ENCODE peak calls at places on chromosomes 1 and 21, in seven cellular contexts. M is astrocyte of the cerebellum; F is ELR; N is activated T-helper 2 cell treated with anti-CD3 and anti-CD28 coated beads, Interferon-gamma antibody, Interleukin-2, Interleukin-4, amounts not matched to agents 10 μg/mL and 5 μg/mL and 100 μg/mL, durations not matched to agents 14 hours and 24 hours and 36 hours; E is hippocampal formation; S is posterior vena cava; D is GF-D8. B is an unnamed sample.

GRCh38 chr21:41947596-41948403 is 6.0 kb downstream of the C2CD2 start:
- DNase-seq in F (peak), D (no peak), N (no peak), M (no peak), E (peak), S (peak), B (peak)

GRCh38 chr1:199081739-199082138 is 442.9 kb downstream of the PTPRC start:
- DNase-seq in N (no peak), M (no peak), S (no peak), D (no peak), E (no peak), F (no peak), B (no peak)

GRCh38 chr1:7052701-7053100 is 267.4 kb downstream of the CAMTA1 start:
- DNase-seq in S (no peak), D (no peak), F (no peak), N (no peak), E (no peak), M (no peak), B (no peak)

GRCh38 chr1:93344484-93344883 is 1.2 kb upstream of the DR1 start:
- DNase-seq in D (no peak), S (no peak), N (no peak), M (no peak), E (no peak), F (no peak), B (no peak)

GRCh38 chr21:29477941-29478340 is 179.2 kb downstream of the BACH1 start:
- DNase-seq in S (no peak), E (no peak), D (no peak), M (peak), F (peak), N (no peak), B (peak)

GRCh38 chr1:240320645-240321044 is 229.0 kb downstream of the FMN2 start:
- DNase-seq in S (no peak), M (no peak), N (no peak), D (no peak), F (no peak), E (no peak), B (no peak)

GRCh38 chr1:168343566-168343965 is 62.9 kb downstream of the TBX19 start:
- DNase-seq in D (no peak), S (no peak), E (peak), F (no peak), M (no peak), N (no peak), B (no peak)

GRCh38 chr1:94544706-94545490 is 3.3 kb upstream of the F3 start:
- DNase-seq in D (no peak), M (no peak), F (peak), S (no peak), E (no peak), N (no peak), B (peak)

GRCh38 chr1:34843392-34844251 is 15.9 kb downstream of the SMIM12 start:
- DNase-seq in S (peak), M (no peak), F (no peak), D (no peak), N (no peak), E (no peak), B (no peak)

GRCh38 chr1:118986291-118986838 is 1.8 kb downstream of the TBX15 start:
- DNase-seq in S (no peak), E (no peak), F (peak), M (no peak), N (no peak), D (no peak), B (no peak)

GRCh38 chr1:77313491-77313890 is 31.7 kb downstream of the AK5 start:
- DNase-seq in E (no peak), N (peak), S (no peak), M (no peak), D (no peak), F (peak), B (peak)

GRCh38 chr1:187790724-187791123 is 962.0 kb downstream of the PLA2G4A start:
- DNase-seq in N (no peak), F (no peak), S (no peak), D (no peak), E (no peak), M (no peak), B (no peak)

GRCh38 chr1:39407889-39408640 is 83.4 kb upstream of the BMP8A start:
- DNase-seq in D (no peak), E (no peak), F (no peak), M (no peak), N (no peak), S (no peak), B (no peak)

GRCh38 chr21:29501451-29501850 is 202.7 kb downstream of the BACH1 start:
- DNase-seq in N (no peak), M (no peak), E (no peak), D (no peak), F (peak), S (no peak), B (no peak)

GRCh38 chr1:54953846-54954245 is 26.6 kb upstream of the TMEM61 start:
- DNase-seq in S (no peak), N (no peak), E (no peak), F (no peak), D (no peak), M (no peak), B (no peak)

GRCh38 chr1:205091043-205091740 is 6.9 kb upstream of the TMEM81 start:
- DNase-seq in E (no peak), F (no peak), N (no peak), D (no peak), S (no peak), M (no peak), B (peak)

GRCh38 chr1:8718878-8719361 is 98.5 kb downstream of the RERE start:
- DNase-seq in F (no peak), E (no peak), S (no peak), N (no peak), M (no peak), D (no peak), B (no peak)

GRCh38 chr1:12276225-12276624 is 46.4 kb downstream of the VPS13D start:
- DNase-seq in D (no peak), M (peak), E (no peak), N (no peak), S (no peak), F (peak), B (peak)

GRCh38 chr1:8317647-8318360 is at the start of gene SLC45A1:
- DNase-seq in M (no peak), N (peak), F (peak), E (peak), S (peak), D (no peak), B (peak)

GRCh38 chr1:227434808-227435207 is 116.5 kb upstream of the CDC42BPA start:
- DNase-seq in N (no peak), E (peak), S (no peak), M (no peak), F (no peak), D (no peak), B (no peak)

GRCh38 chr1:160361199-160361598 is 5.7 kb upstream of the NHLH1 start:
- DNase-seq in E (no peak), S (no peak), N (no peak), M (no peak), F (no peak), D (no peak), B (no peak)

GRCh38 chr1:64884261-64885040 is 81.9 kb downstream of the JAK1 start:
- DNase-seq in D (no peak), F (peak), N (no peak), E (no peak), M (no peak), S (no peak), B (no peak)

GRCh38 chr1:90707363-90707710 is 9.8 kb downstream of the BARHL2 start:
- DNase-seq in N (no peak), M (peak), E (no peak), F (no peak), S (peak), D (no peak), B (peak)

GRCh38 chr1:1281533-1282321 is 1.5 kb downstream of the SCNN1D start:
- DNase-seq in E (no peak), S (no peak), D (no peak), F (peak), N (no peak), M (no peak), B (peak)

GRCh38 chr21:44090332-44090731 is 16.9 kb upstream of the PWP2 start:
- DNase-seq in F (no peak), E (no peak), N (peak), S (peak), D (no peak), M (no peak), B (no peak)

GRCh38 chr1:14605945-14606344 is 7.5 kb downstream of the KAZN start:
- DNase-seq in S (no peak), M (no peak), F (no peak), D (no peak), N (no peak), E (no peak), B (no peak)

B was measured in MCF 10A.